ENCODE peak calls at places on chromosomes 16 and 17, in four cellular contexts. M is A549, W is neural progenitor cell, E is mammary epithelial cell. O is an unnamed sample.

GRCh38 chr16:56549744-56550385 is 15.0 kb upstream of the MT4 start:
- DNase-seq in E (peak), M (no peak), W (no peak), O (peak)

GRCh38 chr17:55648086-55648485 is 74.6 kb downstream of the TMEM100 start:
- DNase-seq in E (no peak), W (no peak), M (no peak), O (no peak)

GRCh38 chr16:11833951-11834695 is 17.2 kb downstream of the RSL1D1 start:
- DNase-seq in W (no peak), E (peak), M (peak), O (peak)

GRCh38 chr17:49361129-49361901 is 735 bp downstream of the ZNF652 start:
- DNase-seq in E (peak), W (no peak), M (peak), O (peak)

GRCh38 chr17:34741967-34742366 is 162.6 kb downstream of the TMEM132E start:
- DNase-seq in E (no peak), M (no peak), W (no peak), O (no peak)

GRCh38 chr17:21843951-21844590 is 151.7 kb downstream of the KCNJ18 start:
- DNase-seq in E (no peak), W (no peak), M (no peak), O (no peak)

GRCh38 chr16:10145636-10146035 is 36.6 kb downstream of the GRIN2A start:
- DNase-seq in W (no peak), E (no peak), M (no peak), O (no peak)

GRCh38 chr17:33874617-33875060 is 380.4 kb upstream of the CCL2 start:
- DNase-seq in M (no peak), E (no peak), W (no peak), O (no peak)

GRCh38 chr17:61218438-61218837 is 181.2 kb upstream of the TBX2 start:
- DNase-seq in M (peak), E (peak), W (no peak), O (no peak)

GRCh38 chr16:78556421-78556820 is 457.0 kb downstream of the WWOX start:
- DNase-seq in M (no peak), W (no peak), E (no peak), O (no peak)

GRCh38 chr17:8063761-8064589 is 23.5 kb downstream of the ALOX12B start:
- DNase-seq in W (no peak), E (no peak), M (no peak), O (no peak)

GRCh38 chr16:14401839-14402115 is 228.3 kb downstream of the PARN start:
- DNase-seq in W (no peak), E (no peak), M (peak), O (no peak)

GRCh38 chr16:47920709-47921108 is 235.1 kb downstream of the ABCC12 start:
- DNase-seq in W (no peak), M (peak), E (no peak), O (no peak)

GRCh38 chr16:84181144-84181915 is 5.5 kb downstream of the TAF1C start:
- DNase-seq in M (no peak), W (no peak), E (no peak), O (no peak)

GRCh38 chr17:27269978-27270377 is 23.9 kb upstream of the WSB1 start:
- DNase-seq in E (no peak), M (no peak), W (no peak), O (no peak)

GRCh38 chr16:50781043-50781442 is 39.2 kb downstream of the CYLD start:
- DNase-seq in E (no peak), W (peak), M (peak), O (no peak)

GRCh38 chr17:71649986-71650385 is 470.8 kb upstream of the SOX9 start:
- DNase-seq in E (no peak), M (no peak), W (no peak), O (no peak)

GRCh38 chr17:13647551-13647950 is 45.8 kb upstream of the HS3ST3A1 start:
- DNase-seq in E (no peak), W (no peak), M (no peak), O (no peak)

GRCh38 chr16:61654962-61655361 is 381.3 kb downstream of the CDH8 start:
- DNase-seq in M (no peak), W (no peak), E (no peak), O (no peak)

GRCh38 chr16:19344224-19344801 is 58.8 kb downstream of the CLEC19A start:
- DNase-seq in M (no peak), E (no peak), W (peak), O (no peak)

GRCh38 chr17:79843475-79843916 is 4.3 kb upstream of the CBX4 start:
- DNase-seq in W (no peak), E (no peak), M (no peak), O (no peak)

GRCh38 chr16:4101421-4102275 is 14.6 kb downstream of the ADCY9 start:
- DNase-seq in M (no peak), E (no peak), W (no peak), O (no peak)

GRCh38 chr17:8359769-8360168 is 16.7 kb downstream of the KRABD2 start:
- DNase-seq in E (peak), M (no peak), W (no peak), O (no peak)

GRCh38 chr17:76686538-76687277 is 24.1 kb downstream of the MXRA7 start:
- DNase-seq in W (no peak), E (no peak), M (no peak), O (no peak)

GRCh38 chr17:59149051-59149450 is 5.9 kb downstream of the SKA2 start:
- DNase-seq in W (no peak), M (peak), E (peak), O (no peak)

GRCh38 chr16:77579283-77579985 is 142.9 kb upstream of the NUDT7 start:
- DNase-seq in W (no peak), E (no peak), M (peak), O (no peak)

GRCh38 chr16:84970447-84971127 is 40.7 kb downstream of the ZDHHC7 start:
- DNase-seq in E (peak), M (peak), W (peak), O (peak)

DNA sequence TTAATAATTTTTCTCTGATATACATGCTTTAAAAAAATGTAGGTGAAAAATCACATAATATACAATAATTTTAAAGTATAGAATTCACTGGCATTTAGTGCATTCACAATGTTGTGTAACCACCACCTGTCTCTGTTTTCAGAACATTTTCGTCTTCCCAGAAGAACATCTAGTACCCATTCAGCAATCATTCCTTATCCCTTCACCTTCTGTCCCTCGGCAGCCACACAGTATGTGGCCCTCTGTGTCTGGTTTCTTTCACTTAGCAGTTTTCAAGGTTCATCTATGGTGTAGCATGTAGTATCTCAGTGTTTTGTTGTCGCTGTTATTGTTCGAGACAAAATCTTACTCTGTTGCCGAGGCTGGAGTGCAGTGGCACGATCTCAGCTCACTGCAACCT is 33.6 kb downstream of the PRPSAP2 start:
- DNase-seq in E (no peak), M (no peak), W (no peak), O (no peak)
- H3K4me2 ChIP-seq in E (no peak), M (no peak), W (no peak), O (no peak)

DNA sequence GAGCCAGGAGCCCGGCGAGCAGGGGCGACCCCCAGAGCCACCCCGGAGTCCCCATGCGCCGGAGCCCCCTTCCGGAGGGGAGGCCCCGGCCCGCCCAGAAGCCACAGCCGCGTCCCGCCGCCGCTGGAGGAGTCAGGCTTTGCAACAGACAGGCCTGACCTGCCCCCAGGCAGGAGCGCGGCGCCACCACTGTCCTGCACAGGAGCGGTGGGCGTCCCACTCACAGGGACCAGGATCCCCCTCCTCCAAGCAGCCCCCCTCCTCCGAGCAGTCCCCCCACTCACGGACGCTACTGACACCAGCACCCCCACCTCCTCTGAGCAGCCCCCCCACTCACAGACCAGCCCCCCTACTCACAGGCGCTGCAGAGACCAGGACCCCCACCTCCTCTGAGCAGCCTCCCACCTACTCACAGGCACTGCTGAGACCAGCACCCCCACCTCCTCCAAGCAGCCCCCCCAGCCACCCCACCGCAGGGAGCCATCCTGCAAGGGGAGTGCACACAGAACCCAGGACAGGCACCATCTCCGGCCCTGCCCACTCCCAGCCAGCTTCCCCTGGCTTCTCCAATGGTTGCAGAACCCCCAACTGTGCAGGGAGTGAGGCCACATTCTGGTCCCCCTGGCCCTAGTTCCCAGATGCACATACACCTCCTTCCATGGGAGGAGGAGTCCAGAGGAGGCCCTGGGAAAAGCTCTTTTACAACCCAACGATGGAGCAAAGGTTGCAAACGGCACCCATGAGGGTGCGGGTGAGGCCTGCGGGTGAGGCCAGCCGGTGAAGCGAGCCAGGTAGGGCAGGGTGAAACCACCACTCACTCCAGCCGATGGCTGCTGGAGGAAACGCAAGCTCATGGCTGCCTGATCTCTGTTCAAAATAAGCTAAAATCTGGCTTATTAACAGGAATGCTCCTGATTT is 69.9 kb downstream of the ABR start:
- DNase-seq in E (no peak), M (peak), W (peak), O (no peak)
- H3K4me2 ChIP-seq in E (peak), M (peak), W (peak), O (peak)

GRCh38 chr16:85989863-85990643 is 91.1 kb downstream of the IRF8 start:
- DNase-seq in W (no peak), M (no peak), E (no peak), O (no peak)

GRCh38 chr16:85991856-85992255 is 92.9 kb downstream of the IRF8 start:
- DNase-seq in E (no peak), M (no peak), W (no peak), O (no peak)

GRCh38 chr16:85992779-85993178 is 93.8 kb downstream of the IRF8 start:
- DNase-seq in E (no peak), M (no peak), W (no peak), O (no peak)

GRCh38 chr16:85990861-85991301 is 91.9 kb downstream of the IRF8 start:
- DNase-seq in W (peak), M (no peak), E (no peak), O (no peak)

GRCh38 chr16:85991425-85991824 is 92.5 kb downstream of the IRF8 start:
- DNase-seq in W (peak), E (no peak), M (no peak), O (no peak)
- H3K4me2 ChIP-seq in W (peak), E (no peak), M (no peak), O (no peak)

GRCh38 chr17:44758414-44759095 is at the start of gene ADAM11:
- DNase-seq in E (no peak), W (peak), M (no peak), O (no peak)
- H3K4me2 ChIP-seq in E (peak), W (peak), M (peak), O (peak)

GRCh38 chr16:66936462-66936861 is 1.1 kb downstream of the CES2 start:
- DNase-seq in M (no peak), E (no peak), W (no peak), O (no peak)

GRCh38 chr16:66935319-66936011 is at the start of gene CES2:
- DNase-seq in E (peak), M (no peak), W (no peak), O (no peak)

GRCh38 chr16:66939366-66939765 is 4.0 kb downstream of the CES2 start:
- DNase-seq in E (no peak), W (no peak), M (no peak), O (no peak)

GRCh38 chr16:66936889-66937554 is 1.7 kb downstream of the CES2 start:
- DNase-seq in E (no peak), M (no peak), W (no peak), O (no peak)

GRCh38 chr16:66937725-66938337 is 2.5 kb downstream of the CES2 start:
- DNase-seq in M (no peak), E (no peak), W (no peak), O (no peak)
- H3K4me2 ChIP-seq in M (no peak), E (no peak), W (no peak), O (no peak)

GRCh38 chr17:73715714-73716113 is 71.5 kb upstream of the SDK2 start:
- DNase-seq in M (no peak), E (no peak), W (no peak), O (no peak)

GRCh38 chr17:73718912-73719311 is 74.7 kb upstream of the SDK2 start:
- DNase-seq in M (no peak), E (no peak), W (no peak), O (no peak)

GRCh38 chr17:73719588-73720071 is 75.4 kb upstream of the SDK2 start:
- DNase-seq in E (no peak), W (peak), M (no peak), O (no peak)

GRCh38 chr17:73718362-73718761 is 74.1 kb upstream of the SDK2 start:
- DNase-seq in M (no peak), W (no peak), E (no peak), O (no peak)

GRCh38 chr17:73717690-73718089 is 73.4 kb upstream of the SDK2 start:
- DNase-seq in M (no peak), E (no peak), W (no peak), O (no peak)
- H3K4me2 ChIP-seq in M (no peak), E (no peak), W (no peak), O (no peak)

GRCh38 chr17:31511176-31511540 is 119.7 kb downstream of the RAB11FIP4 start:
- DNase-seq in W (no peak), E (no peak), M (no peak), O (no peak)

GRCh38 chr17:31512104-31512740 is 120.7 kb downstream of the RAB11FIP4 start:
- DNase-seq in M (no peak), W (no peak), E (no peak), O (no peak)

GRCh38 chr17:31510273-31511175 is 119.0 kb downstream of the RAB11FIP4 start:
- DNase-seq in E (no peak), M (no peak), W (no peak), O (peak)

GRCh38 chr17:31512796-31513195 is 121.3 kb downstream of the RAB11FIP4 start:
- DNase-seq in W (no peak), E (no peak), M (no peak), O (no peak)

DNA sequence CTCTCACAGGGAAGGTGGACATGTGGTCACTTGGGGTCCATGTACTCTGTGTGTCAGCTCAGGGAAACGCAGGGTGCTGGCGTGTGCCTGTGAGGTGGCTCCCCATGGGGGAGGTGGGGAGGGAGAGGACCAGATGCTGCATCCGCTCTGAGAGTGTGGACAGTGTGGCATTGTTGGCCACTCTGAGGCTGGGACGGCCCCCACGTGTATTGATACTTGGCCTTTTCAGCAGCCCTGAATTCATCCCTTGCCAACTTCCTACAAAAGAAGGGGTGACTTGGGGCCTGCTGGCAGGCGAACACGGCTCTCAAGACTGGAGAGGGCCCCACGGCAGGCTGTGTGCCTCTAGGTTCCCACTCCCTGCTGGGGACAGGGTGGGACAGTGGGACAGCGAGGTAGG is 120.1 kb downstream of the RAB11FIP4 start:
- DNase-seq in E (no peak), W (no peak), M (no peak), O (no peak)
- H3K4me2 ChIP-seq in E (no peak), W (no peak), M (no peak), O (no peak)